ENCODE peak calls at places on chromosome 15, in four cellular contexts. One of them, this sample, is unnamed.

GRCh38 chr15:88120021-88120420 is 136.5 kb downstream of the NTRK3 start:
- DNase-seq in activated CD8-positive, alpha-beta T cell treated with anti-CD3 and anti-CD28 coated beads, Interleukin-2, amount 10 ng/mL, durations not matched to agents 7 days and 5 days: no peak
- DNase-seq in RPMI7951: no peak
- DNase-seq in ACHN: no peak
- DNase-seq in this sample: no peak

GRCh38 chr15:85099195-85099803 is 117.6 kb downstream of the PDE8A start:
- DNase-seq in activated CD8-positive, alpha-beta T cell treated with anti-CD3 and anti-CD28 coated beads, Interleukin-2, amount 10 ng/mL, durations not matched to agents 7 days and 5 days: no peak
- DNase-seq in RPMI7951: peak
- DNase-seq in ACHN: no peak
- DNase-seq in this sample: peak

GRCh38 chr15:63466378-63467192 is 37.8 kb upstream of the USP3 start:
- DNase-seq in activated CD8-positive, alpha-beta T cell treated with anti-CD3 and anti-CD28 coated beads, Interleukin-2, amount 10 ng/mL, durations not matched to agents 7 days and 5 days: peak
- DNase-seq in RPMI7951: peak
- DNase-seq in ACHN: peak
- DNase-seq in this sample: peak

GRCh38 chr15:68733666-68734065 is 87.0 kb downstream of the ANP32A start:
- DNase-seq in activated CD8-positive, alpha-beta T cell treated with anti-CD3 and anti-CD28 coated beads, Interleukin-2, amount 10 ng/mL, durations not matched to agents 7 days and 5 days: no peak
- DNase-seq in RPMI7951: peak
- DNase-seq in ACHN: no peak
- DNase-seq in this sample: no peak

GRCh38 chr15:39919740-39920509 is at the start of gene GPR176:
- DNase-seq in activated CD8-positive, alpha-beta T cell treated with anti-CD3 and anti-CD28 coated beads, Interleukin-2, amount 10 ng/mL, durations not matched to agents 7 days and 5 days: peak
- DNase-seq in RPMI7951: peak
- DNase-seq in ACHN: peak
- DNase-seq in this sample: peak

GRCh38 chr15:36880226-36880912 is 220.0 kb downstream of the MEIS2 start:
- DNase-seq in activated CD8-positive, alpha-beta T cell treated with anti-CD3 and anti-CD28 coated beads, Interleukin-2, amount 10 ng/mL, durations not matched to agents 7 days and 5 days: no peak
- DNase-seq in RPMI7951: no peak
- DNase-seq in ACHN: no peak
- DNase-seq in this sample: no peak

GRCh38 chr15:61227269-61228024 is 1.7 kb downstream of the RORA start:
- DNase-seq in activated CD8-positive, alpha-beta T cell treated with anti-CD3 and anti-CD28 coated beads, Interleukin-2, amount 10 ng/mL, durations not matched to agents 7 days and 5 days: no peak
- DNase-seq in RPMI7951: peak
- DNase-seq in ACHN: peak
- DNase-seq in this sample: no peak

GRCh38 chr15:65791335-65792129 is 561 bp downstream of the DENND4A start:
- DNase-seq in activated CD8-positive, alpha-beta T cell treated with anti-CD3 and anti-CD28 coated beads, Interleukin-2, amount 10 ng/mL, durations not matched to agents 7 days and 5 days: peak
- DNase-seq in RPMI7951: peak
- DNase-seq in ACHN: peak
- DNase-seq in this sample: peak

GRCh38 chr15:85707519-85708338 is 87.0 kb downstream of the KLHL25 start:
- DNase-seq in activated CD8-positive, alpha-beta T cell treated with anti-CD3 and anti-CD28 coated beads, Interleukin-2, amount 10 ng/mL, durations not matched to agents 7 days and 5 days: no peak
- DNase-seq in RPMI7951: peak
- DNase-seq in ACHN: no peak
- DNase-seq in this sample: peak

GRCh38 chr15:48680841-48681240 is 35.3 kb upstream of the FBN1 start:
- DNase-seq in activated CD8-positive, alpha-beta T cell treated with anti-CD3 and anti-CD28 coated beads, Interleukin-2, amount 10 ng/mL, durations not matched to agents 7 days and 5 days: no peak
- DNase-seq in RPMI7951: peak
- DNase-seq in ACHN: no peak
- DNase-seq in this sample: no peak

GRCh38 chr15:86494475-86494874 is 414.8 kb downstream of the AGBL1 start:
- DNase-seq in activated CD8-positive, alpha-beta T cell treated with anti-CD3 and anti-CD28 coated beads, Interleukin-2, amount 10 ng/mL, durations not matched to agents 7 days and 5 days: no peak
- DNase-seq in RPMI7951: no peak
- DNase-seq in ACHN: no peak
- DNase-seq in this sample: no peak

GRCh38 chr15:101159096-101159935 is 92.5 kb downstream of the CHSY1 start:
- DNase-seq in activated CD8-positive, alpha-beta T cell treated with anti-CD3 and anti-CD28 coated beads, Interleukin-2, amount 10 ng/mL, durations not matched to agents 7 days and 5 days: peak
- DNase-seq in RPMI7951: no peak
- DNase-seq in ACHN: no peak
- DNase-seq in this sample: no peak

GRCh38 chr15:34808016-34808415 is 12.7 kb upstream of the ACTC1 start:
- DNase-seq in activated CD8-positive, alpha-beta T cell treated with anti-CD3 and anti-CD28 coated beads, Interleukin-2, amount 10 ng/mL, durations not matched to agents 7 days and 5 days: no peak
- DNase-seq in RPMI7951: peak
- DNase-seq in ACHN: no peak
- DNase-seq in this sample: no peak

GRCh38 chr15:84604804-84605203 is 4.0 kb downstream of the ZSCAN2 start:
- DNase-seq in activated CD8-positive, alpha-beta T cell treated with anti-CD3 and anti-CD28 coated beads, Interleukin-2, amount 10 ng/mL, durations not matched to agents 7 days and 5 days: no peak
- DNase-seq in RPMI7951: peak
- DNase-seq in ACHN: no peak
- DNase-seq in this sample: no peak

GRCh38 chr15:73813071-73813470 is 59.9 kb upstream of the INSYN1 start:
- DNase-seq in activated CD8-positive, alpha-beta T cell treated with anti-CD3 and anti-CD28 coated beads, Interleukin-2, amount 10 ng/mL, durations not matched to agents 7 days and 5 days: no peak
- DNase-seq in RPMI7951: no peak
- DNase-seq in ACHN: no peak
- DNase-seq in this sample: no peak

GRCh38 chr15:58065011-58065444 is 483 bp downstream of the ALDH1A2 start:
- DNase-seq in activated CD8-positive, alpha-beta T cell treated with anti-CD3 and anti-CD28 coated beads, Interleukin-2, amount 10 ng/mL, durations not matched to agents 7 days and 5 days: no peak
- DNase-seq in RPMI7951: no peak
- DNase-seq in ACHN: no peak
- DNase-seq in this sample: no peak

GRCh38 chr15:72136170-72137051 is 18.2 kb downstream of the SENP8 start:
- DNase-seq in activated CD8-positive, alpha-beta T cell treated with anti-CD3 and anti-CD28 coated beads, Interleukin-2, amount 10 ng/mL, durations not matched to agents 7 days and 5 days: no peak
- DNase-seq in RPMI7951: no peak
- DNase-seq in ACHN: no peak
- DNase-seq in this sample: no peak

GRCh38 chr15:38610748-38611147 is 46.1 kb upstream of the RASGRP1 start:
- DNase-seq in activated CD8-positive, alpha-beta T cell treated with anti-CD3 and anti-CD28 coated beads, Interleukin-2, amount 10 ng/mL, durations not matched to agents 7 days and 5 days: peak
- DNase-seq in RPMI7951: no peak
- DNase-seq in ACHN: no peak
- DNase-seq in this sample: no peak

GRCh38 chr15:65042776-65043322 is 2.3 kb upstream of the SLC51B start:
- DNase-seq in activated CD8-positive, alpha-beta T cell treated with anti-CD3 and anti-CD28 coated beads, Interleukin-2, amount 10 ng/mL, durations not matched to agents 7 days and 5 days: no peak
- DNase-seq in RPMI7951: no peak
- DNase-seq in ACHN: no peak
- DNase-seq in this sample: no peak

GRCh38 chr15:71103102-71103676 is 12.1 kb upstream of the THSD4 start:
- DNase-seq in activated CD8-positive, alpha-beta T cell treated with anti-CD3 and anti-CD28 coated beads, Interleukin-2, amount 10 ng/mL, durations not matched to agents 7 days and 5 days: no peak
- DNase-seq in RPMI7951: peak
- DNase-seq in ACHN: peak
- DNase-seq in this sample: no peak

GRCh38 chr15:66023322-66023972 is 154.2 kb downstream of the RAB11A start:
- DNase-seq in activated CD8-positive, alpha-beta T cell treated with anti-CD3 and anti-CD28 coated beads, Interleukin-2, amount 10 ng/mL, durations not matched to agents 7 days and 5 days: no peak
- DNase-seq in RPMI7951: no peak
- DNase-seq in ACHN: no peak
- DNase-seq in this sample: peak

GRCh38 chr15:75661041-75661778 is 13.5 kb downstream of the SNX33 start:
- DNase-seq in activated CD8-positive, alpha-beta T cell treated with anti-CD3 and anti-CD28 coated beads, Interleukin-2, amount 10 ng/mL, durations not matched to agents 7 days and 5 days: no peak
- DNase-seq in RPMI7951: peak
- DNase-seq in ACHN: peak
- DNase-seq in this sample: no peak

GRCh38 chr15:70362911-70363310 is 265.2 kb upstream of the TLE3 start:
- DNase-seq in activated CD8-positive, alpha-beta T cell treated with anti-CD3 and anti-CD28 coated beads, Interleukin-2, amount 10 ng/mL, durations not matched to agents 7 days and 5 days: no peak
- DNase-seq in RPMI7951: peak
- DNase-seq in ACHN: peak
- DNase-seq in this sample: no peak

GRCh38 chr15:101103589-101103988 is 148.3 kb downstream of the CHSY1 start:
- DNase-seq in activated CD8-positive, alpha-beta T cell treated with anti-CD3 and anti-CD28 coated beads, Interleukin-2, amount 10 ng/mL, durations not matched to agents 7 days and 5 days: no peak
- DNase-seq in RPMI7951: no peak
- DNase-seq in ACHN: no peak
- DNase-seq in this sample: no peak

GRCh38 chr15:60326824-60327654 is 70.7 kb downstream of the ANXA2 start:
- DNase-seq in activated CD8-positive, alpha-beta T cell treated with anti-CD3 and anti-CD28 coated beads, Interleukin-2, amount 10 ng/mL, durations not matched to agents 7 days and 5 days: peak
- DNase-seq in RPMI7951: peak
- DNase-seq in ACHN: peak
- DNase-seq in this sample: peak

GRCh38 chr15:39102431-39102830 is 478.4 kb upstream of the THBS1 start:
- DNase-seq in activated CD8-positive, alpha-beta T cell treated with anti-CD3 and anti-CD28 coated beads, Interleukin-2, amount 10 ng/mL, durations not matched to agents 7 days and 5 days: no peak
- DNase-seq in RPMI7951: no peak
- DNase-seq in ACHN: no peak
- DNase-seq in this sample: no peak

GRCh38 chr15:58562135-58562534 is 130.3 kb downstream of the LIPC start:
- DNase-seq in activated CD8-positive, alpha-beta T cell treated with anti-CD3 and anti-CD28 coated beads, Interleukin-2, amount 10 ng/mL, durations not matched to agents 7 days and 5 days: peak
- DNase-seq in RPMI7951: no peak
- DNase-seq in ACHN: no peak
- DNase-seq in this sample: no peak

GRCh38 chr15:40443846-40444245 is 3.1 kb downstream of the BAHD1 start:
- DNase-seq in activated CD8-positive, alpha-beta T cell treated with anti-CD3 and anti-CD28 coated beads, Interleukin-2, amount 10 ng/mL, durations not matched to agents 7 days and 5 days: no peak
- DNase-seq in RPMI7951: no peak
- DNase-seq in ACHN: no peak
- DNase-seq in this sample: no peak

GRCh38 chr15:85397926-85398325 is 17.5 kb downstream of the AKAP13 start:
- DNase-seq in activated CD8-positive, alpha-beta T cell treated with anti-CD3 and anti-CD28 coated beads, Interleukin-2, amount 10 ng/mL, durations not matched to agents 7 days and 5 days: no peak
- DNase-seq in RPMI7951: no peak
- DNase-seq in ACHN: no peak
- DNase-seq in this sample: no peak

GRCh38 chr15:88375234-88375926 is 91.8 kb downstream of the MRPL46 start:
- DNase-seq in activated CD8-positive, alpha-beta T cell treated with anti-CD3 and anti-CD28 coated beads, Interleukin-2, amount 10 ng/mL, durations not matched to agents 7 days and 5 days: no peak
- DNase-seq in RPMI7951: peak
- DNase-seq in ACHN: no peak
- DNase-seq in this sample: no peak

GRCh38 chr15:55827204-55827603 is 84.3 kb upstream of the PRTG start:
- DNase-seq in activated CD8-positive, alpha-beta T cell treated with anti-CD3 and anti-CD28 coated beads, Interleukin-2, amount 10 ng/mL, durations not matched to agents 7 days and 5 days: no peak
- DNase-seq in RPMI7951: peak
- DNase-seq in ACHN: no peak
- DNase-seq in this sample: peak

GRCh38 chr15:67083135-67083766 is 17.8 kb downstream of the SMAD3 start:
- DNase-seq in activated CD8-positive, alpha-beta T cell treated with anti-CD3 and anti-CD28 coated beads, Interleukin-2, amount 10 ng/mL, durations not matched to agents 7 days and 5 days: peak
- DNase-seq in RPMI7951: peak
- DNase-seq in ACHN: no peak
- DNase-seq in this sample: no peak

GRCh38 chr15:100806157-100806556 is 73.5 kb upstream of the ALDH1A3 start:
- DNase-seq in activated CD8-positive, alpha-beta T cell treated with anti-CD3 and anti-CD28 coated beads, Interleukin-2, amount 10 ng/mL, durations not matched to agents 7 days and 5 days: no peak
- DNase-seq in RPMI7951: no peak
- DNase-seq in ACHN: no peak
- DNase-seq in this sample: no peak

GRCh38 chr15:46365612-46366011 is 730.8 kb downstream of the SQOR start:
- DNase-seq in activated CD8-positive, alpha-beta T cell treated with anti-CD3 and anti-CD28 coated beads, Interleukin-2, amount 10 ng/mL, durations not matched to agents 7 days and 5 days: no peak
- DNase-seq in RPMI7951: peak
- DNase-seq in ACHN: no peak
- DNase-seq in this sample: no peak